ENCODE peak calls at places on chromosomes 11 and 22, in four cellular contexts. Y, O, E and Q are unnamed samples. For H4K20me1, the result is how much of the 10 kb centered on the place peaks cover.

GRCh38 chr11:32893091-32893946 is 708 bp downstream of the QSER1 start:
- DNase-seq in E (peak), Y (peak), O (peak), Q (peak)

GRCh38 chr11:110527146-110527545 is 97.4 kb downstream of the FDX1 start:
- DNase-seq in Y (no peak), O (no peak), E (peak), Q (peak)

GRCh38 chr22:35330258-35330861 is 30.7 kb downstream of the TOM1 start:
- DNase-seq in Y (peak), O (no peak), E (peak), Q (peak)

GRCh38 chr11:30245621-30246020 is 14.8 kb downstream of the FSHB start:
- DNase-seq in Y (no peak), O (no peak), E (no peak), Q (peak)

GRCh38 chr11:23688835-23689234 is 808.0 kb upstream of the LUZP2 start:
- DNase-seq in Y (peak), E (peak), O (no peak), Q (peak)

GRCh38 chr11:67665537-67666302 is 8.7 kb downstream of the ALDH3B2 start:
- DNase-seq in E (no peak), Y (peak), O (no peak), Q (no peak)

GRCh38 chr11:86151188-86152005 is 82.5 kb upstream of the PICALM start:
- DNase-seq in E (peak), Y (peak), O (no peak), Q (peak)

GRCh38 chr22:50627452-50627913 is 469 bp downstream of the ARSA start:
- DNase-seq in E (peak), O (peak), Y (no peak), Q (no peak)

GRCh38 chr11:2394818-2395105 is 5.8 kb upstream of the TSSC4 start:
- DNase-seq in E (no peak), Y (no peak), O (no peak), Q (no peak)

GRCh38 chr11:2396471-2396870 is 4.1 kb upstream of the TSSC4 start:
- DNase-seq in O (no peak), Y (no peak), E (no peak), Q (no peak)

GRCh38 chr11:2395211-2395730 is 5.3 kb upstream of the TSSC4 start:
- DNase-seq in E (no peak), O (no peak), Y (no peak), Q (no peak)

GRCh38 chr11:2397005-2397404 is 3.5 kb upstream of the TSSC4 start:
- DNase-seq in Y (no peak), E (no peak), O (no peak), Q (no peak)

GRCh38 chr11:2395856-2396255 is 4.7 kb upstream of the TSSC4 start:
- DNase-seq in Y (no peak), E (no peak), O (no peak), Q (no peak)
- H4K20me1 ChIP-seq in Y (under half), E (under half), O (under half), Q (under half)

GRCh38 chr22:40602231-40602630 is 34.3 kb downstream of the MRTFA start:
- DNase-seq in E (peak), O (no peak), Y (no peak), Q (peak)
- H4K20me1 ChIP-seq in E (under half), O (under half), Y (under half), Q (half or more)

DNA sequence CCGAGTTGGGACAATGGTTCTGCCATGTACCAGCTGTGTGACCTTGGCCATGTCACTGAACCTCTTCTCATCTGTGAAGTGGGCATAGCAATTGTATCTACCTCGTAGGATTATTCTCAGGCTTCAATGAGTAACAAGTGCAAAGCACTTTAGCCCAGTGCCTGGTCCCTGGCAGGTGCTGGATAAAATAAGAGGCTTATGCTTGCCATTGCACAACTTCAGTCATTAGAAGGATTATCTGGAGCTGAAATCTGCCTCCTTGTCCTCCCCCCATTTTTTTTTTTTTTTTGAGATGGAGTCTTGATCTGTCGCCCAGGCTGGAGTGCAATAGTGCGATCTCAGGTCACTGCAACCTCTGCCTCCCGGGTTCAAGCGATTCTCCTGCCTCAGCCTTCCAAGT is 7.2 kb downstream of the SMTNL1 start:
- DNase-seq in O (no peak), Y (no peak), E (no peak), Q (no peak)
- H4K20me1 ChIP-seq in O (under half), Y (under half), E (under half), Q (under half)

GRCh38 chr22:31899661-31900060 is 44.7 kb upstream of the YWHAH start:
- DNase-seq in Y (no peak), E (no peak), O (no peak), Q (no peak)
- H4K20me1 ChIP-seq in Y (under half), E (under half), O (under half), Q (under half)